ENCODE peak calls at places on chromosomes 7 and 10, in eight cellular contexts. J is PC-9; V is mammary epithelial cell; Q is naive thymus-derived CD4-positive, alpha-beta T cell; C is CD4-positive, CD25-positive, alpha-beta regulatory T cell; A is IMR-90; N is Caco-2; P is CD8-positive, alpha-beta memory T cell. H is an unnamed sample.

GRCh38 chr7:120028636-120029035 is 244.3 kb upstream of the KCND2 start:
- DNase-seq in J (no peak), A (peak; percentile 80), C (no peak), V (no peak), N (no peak), P (no peak), Q (no peak), H (no peak)

GRCh38 chr7:139340808-139341057 is 404 bp upstream of the FMC1 start:
- DNase-seq in Q (no peak), P (no peak), C (peak; percentile 86), A (no peak), V (no peak), N (no peak), J (no peak), H (no peak)

GRCh38 chr7:66964391-66964790 is 31.0 kb downstream of the SBDS start:
- DNase-seq in N (no peak), J (no peak), C (no peak), A (peak; percentile 65), V (no peak), P (no peak), Q (no peak), H (no peak)

GRCh38 chr7:130139193-130139950 is 65.8 kb downstream of the TMEM209 start:
- DNase-seq in C (no peak), N (no peak), J (no peak), P (no peak), A (no peak), Q (no peak), V (no peak), H (peak; percentile 72)

GRCh38 chr7:134879815-134880475 is 100.5 kb downstream of the CALD1 start:
- DNase-seq in A (no peak), Q (no peak), C (no peak), N (no peak), V (no peak), P (no peak), J (no peak), H (no peak)

GRCh38 chr7:157468221-157469111 is 131.7 kb downstream of the DNAJB6 start:
- DNase-seq in A (no peak), V (no peak), P (no peak), Q (no peak), J (no peak), C (no peak), N (no peak), H (no peak)

GRCh38 chr10:66183028-66183427 is 742.8 kb upstream of the LRRTM3 start:
- DNase-seq in P (no peak), N (no peak), C (no peak), Q (no peak), A (no peak), V (no peak), J (no peak), H (no peak)

GRCh38 chr10:116006508-116006907 is 266.5 kb downstream of the GFRA1 start:
- DNase-seq in J (no peak), N (no peak), P (no peak), Q (no peak), A (no peak), V (no peak), C (no peak), H (no peak)

GRCh38 chr7:70595741-70596574 is 536.0 kb upstream of the GALNT17 start:
- DNase-seq in N (peak; percentile 45), A (no peak), J (no peak), C (no peak), V (peak; percentile 42), P (no peak), Q (no peak), H (peak; percentile 16)

GRCh38 chr7:101817031-101817929 is at the start of gene CUX1:
- DNase-seq in N (peak; percentile 61), J (peak; percentile 44), P (peak; percentile 52), V (no peak), A (no peak), Q (no peak), C (peak; percentile 17), H (peak; percentile 52)

GRCh38 chr7:133355325-133355708 is 102.4 kb downstream of the EXOC4 start:
- DNase-seq in C (no peak), V (peak; percentile 9), J (no peak), N (no peak), A (peak; percentile 93), Q (no peak), P (no peak), H (no peak)

GRCh38 chr7:34036069-34036920 is 131.0 kb downstream of the BMPER start:
- DNase-seq in J (peak; percentile 31), A (peak; percentile 33), V (no peak), N (peak; percentile 47), C (no peak), P (no peak), Q (no peak), H (no peak)

GRCh38 chr7:151671514-151671913 is 151.8 kb upstream of the RHEB start:
- DNase-seq in C (no peak), P (no peak), N (no peak), A (no peak), J (no peak), Q (no peak), V (peak; percentile 81), H (no peak)

GRCh38 chr7:116574025-116574822 is 49.4 kb downstream of the CAV1 start:
- DNase-seq in P (no peak), Q (no peak), C (no peak), N (no peak), J (no peak), V (no peak), A (no peak), H (no peak)

GRCh38 chr7:22013711-22014110 is 68.0 kb upstream of the CDCA7L start:
- DNase-seq in N (no peak), A (no peak), V (no peak), P (no peak), J (no peak), Q (no peak), C (no peak), H (peak; percentile 70)

GRCh38 chr10:3523309-3524050 is 261.5 kb downstream of the KLF6 start:
- DNase-seq in Q (no peak), J (no peak), N (no peak), A (no peak), V (no peak), C (no peak), P (no peak), H (no peak)

GRCh38 chr10:19588608-19589007 is 227.6 kb upstream of the PLXDC2 start:
- DNase-seq in N (no peak), Q (no peak), P (no peak), A (no peak), C (no peak), J (no peak), V (no peak), H (no peak)

GRCh38 chr7:149734514-149735075 is 38.8 kb downstream of the ZNF467 start:
- DNase-seq in A (no peak), J (peak; percentile 28), Q (no peak), V (no peak), P (no peak), N (no peak), C (no peak), H (no peak)

GRCh38 chr7:137994091-137994688 is 7.7 kb downstream of the CREB3L2 start:
- DNase-seq in Q (no peak), V (no peak), J (no peak), N (no peak), A (no peak), C (no peak), P (no peak), H (no peak)
- H3K4me1 ChIP-seq in Q (peaks cover 5% of the 10 kb centered on the region), V (peaks cover 45% of the 10 kb centered on the region), J (peaks cover 13% of the 10 kb centered on the region), N (peaks cover 60% of the 10 kb centered on the region), A (peaks cover 21% of the 10 kb centered on the region), C (peaks cover 4% of the 10 kb centered on the region), P (peaks cover 22% of the 10 kb centered on the region), H (peaks cover 87% of the 10 kb centered on the region)

GRCh38 chr10:28403090-28403489 is 100.2 kb upstream of the MPP7 start:
- DNase-seq in A (peak; percentile 16), P (no peak), Q (no peak), V (no peak), J (no peak), C (no peak), N (no peak), H (no peak)

GRCh38 chr10:28411648-28412047 is 108.8 kb upstream of the MPP7 start:
- DNase-seq in N (peak; percentile 23), A (no peak), J (no peak), Q (no peak), C (no peak), P (no peak), V (peak; percentile 76), H (no peak)

GRCh38 chr10:28411136-28411460 is 108.2 kb upstream of the MPP7 start:
- DNase-seq in J (no peak), V (no peak), P (no peak), Q (no peak), A (no peak), N (no peak), C (no peak), H (no peak)

GRCh38 chr10:28410420-28411135 is 107.7 kb upstream of the MPP7 start:
- DNase-seq in P (no peak), V (no peak), C (no peak), Q (no peak), A (no peak), N (no peak), J (no peak), H (no peak)

DNA sequence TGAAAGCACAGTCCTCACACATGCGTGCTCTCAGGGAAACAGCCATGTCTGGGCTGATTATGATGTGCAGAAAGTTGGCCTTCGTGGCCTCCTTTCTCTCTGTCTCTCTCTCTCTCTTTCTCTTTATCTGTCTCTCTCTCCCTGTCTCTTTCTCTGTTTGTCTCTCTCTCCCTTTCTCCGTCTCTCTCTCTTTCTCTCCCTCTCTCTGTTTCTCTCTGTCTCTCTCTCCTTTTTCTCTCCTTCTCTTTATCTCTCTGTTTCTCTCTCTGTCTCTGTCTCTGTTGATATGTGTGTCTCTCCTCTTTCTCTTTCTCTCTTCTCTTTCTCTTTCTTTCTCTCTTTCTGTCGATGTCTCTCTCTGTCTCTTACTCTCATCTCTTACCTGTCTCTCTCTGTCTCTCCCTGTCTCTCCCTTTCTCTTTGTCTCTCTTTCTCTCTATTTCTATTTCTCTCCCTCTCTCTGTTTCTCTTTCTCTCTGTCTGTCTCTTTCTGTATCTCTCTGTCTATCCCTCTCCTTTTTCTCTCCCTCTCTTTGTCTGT is 105.4 kb upstream of the MPP7 start:
- DNase-seq in P (no peak), N (no peak), Q (no peak), A (no peak), C (no peak), V (no peak), J (no peak), H (no peak)
- H3K4me1 ChIP-seq in P (no peaks in the 10 kb centered on the region), N (no peaks in the 10 kb centered on the region), Q (no peaks in the 10 kb centered on the region), A (no peaks in the 10 kb centered on the region), C (no peaks in the 10 kb centered on the region), V (no peaks in the 10 kb centered on the region), J (no peaks in the 10 kb centered on the region), H (no peaks in the 10 kb centered on the region)

DNA sequence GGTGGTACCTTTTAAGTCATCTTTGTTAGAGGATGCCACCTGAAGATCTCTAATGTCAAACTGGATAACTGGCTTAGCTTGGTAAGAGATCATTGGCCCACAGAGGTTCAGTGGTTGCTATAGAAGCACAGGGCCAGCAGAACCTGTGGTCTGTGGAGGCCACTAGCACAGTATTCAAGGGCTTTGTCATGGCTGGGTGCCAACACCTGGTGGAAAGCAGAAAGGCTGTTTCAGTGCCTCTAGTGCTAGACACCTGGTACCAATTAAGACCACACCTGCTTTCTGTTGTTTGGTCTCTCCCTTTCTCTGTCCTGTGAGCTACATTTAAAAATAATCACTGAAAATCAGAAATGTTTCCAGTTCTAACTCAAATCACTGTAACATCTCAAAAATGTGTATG is 10.0 kb upstream of the PCGF5 start:
- DNase-seq in Q (no peak), C (no peak), N (no peak), J (no peak), P (peak; percentile 56), A (no peak), V (no peak), H (peak; percentile 85)
- H3K4me1 ChIP-seq in Q (peaks cover 25% of the 10 kb centered on the region), C (peaks cover 9% of the 10 kb centered on the region), N (no peaks in the 10 kb centered on the region), J (no peaks in the 10 kb centered on the region), P (peaks cover 44% of the 10 kb centered on the region), A (peaks cover 2% of the 10 kb centered on the region), V (no peaks in the 10 kb centered on the region), H (peaks cover 5% of the 10 kb centered on the region)

GRCh38 chr10:89280501-89280900 is 21.3 kb upstream of the IFIT2 start:
- DNase-seq in N (no peak), V (no peak), J (no peak), Q (no peak), A (no peak), C (no peak), P (no peak), H (no peak)
- H3K4me1 ChIP-seq in N (peaks cover 11% of the 10 kb centered on the region), V (peaks cover 48% of the 10 kb centered on the region), J (peaks cover 88% of the 10 kb centered on the region), Q (no peaks in the 10 kb centered on the region), A (peaks cover 27% of the 10 kb centered on the region), C (no peaks in the 10 kb centered on the region), P (no peaks in the 10 kb centered on the region), H (peaks cover 13% of the 10 kb centered on the region)

H was measured in thyroid gland.